ENCODE peak calls at places on chromosomes 2 and 18, in nine cellular contexts. One of them, this sample, is unnamed.

GRCh38 chr2:134663451-134663850 is 55.3 kb downstream of the TMEM163 start:
- DNase-seq in heart left ventricle: no peak
- DNase-seq in A549: no peak
- DNase-seq in adrenal gland: no peak
- DNase-seq in gastrocnemius medialis: no peak
- DNase-seq in GM12892: no peak
- DNase-seq in GM12878: no peak
- DNase-seq in Peyer's patch: no peak
- DNase-seq in prostate gland: no peak
- DNase-seq in this sample: no peak

GRCh38 chr2:187567126-187567525 is 12.9 kb upstream of the TFPI start:
- DNase-seq in heart left ventricle: no peak
- DNase-seq in A549: no peak
- DNase-seq in adrenal gland: no peak
- DNase-seq in gastrocnemius medialis: no peak
- DNase-seq in GM12892: no peak
- DNase-seq in GM12878: no peak
- DNase-seq in Peyer's patch: no peak
- DNase-seq in prostate gland: no peak
- DNase-seq in this sample: no peak

GRCh38 chr2:80496770-80497169 is 192.2 kb upstream of the LRRTM1 start:
- DNase-seq in heart left ventricle: no peak
- DNase-seq in A549: no peak
- DNase-seq in adrenal gland: no peak
- DNase-seq in gastrocnemius medialis: no peak
- DNase-seq in GM12892: no peak
- DNase-seq in GM12878: no peak
- DNase-seq in Peyer's patch: no peak
- DNase-seq in prostate gland: no peak
- DNase-seq in this sample: no peak

GRCh38 chr18:34901299-34901698 is 139.9 kb upstream of the MAPRE2 start:
- DNase-seq in heart left ventricle: no peak
- DNase-seq in A549: peak; percentile 18
- DNase-seq in adrenal gland: no peak
- DNase-seq in gastrocnemius medialis: no peak
- DNase-seq in GM12892: no peak
- DNase-seq in GM12878: no peak
- DNase-seq in Peyer's patch: no peak
- DNase-seq in prostate gland: no peak
- DNase-seq in this sample: no peak

GRCh38 chr2:128280901-128281321 is 37.8 kb downstream of the HS6ST1 start:
- DNase-seq in heart left ventricle: peak; percentile 68
- DNase-seq in A549: no peak
- DNase-seq in adrenal gland: peak; percentile 86
- DNase-seq in gastrocnemius medialis: peak; percentile 20
- DNase-seq in GM12892: no peak
- DNase-seq in GM12878: no peak
- DNase-seq in Peyer's patch: no peak
- DNase-seq in prostate gland: no peak
- DNase-seq in this sample: no peak

GRCh38 chr2:204255068-204255467 is 290.2 kb upstream of the PARD3B start:
- DNase-seq in heart left ventricle: no peak
- DNase-seq in A549: no peak
- DNase-seq in adrenal gland: no peak
- DNase-seq in gastrocnemius medialis: no peak
- DNase-seq in GM12892: no peak
- DNase-seq in GM12878: no peak
- DNase-seq in Peyer's patch: no peak
- DNase-seq in prostate gland: no peak
- DNase-seq in this sample: no peak

GRCh38 chr18:60130289-60130688 is 230.5 kb downstream of the PMAIP1 start:
- DNase-seq in heart left ventricle: no peak
- DNase-seq in A549: no peak
- DNase-seq in adrenal gland: no peak
- DNase-seq in gastrocnemius medialis: no peak
- DNase-seq in GM12892: no peak
- DNase-seq in GM12878: no peak
- DNase-seq in Peyer's patch: no peak
- DNase-seq in prostate gland: no peak
- DNase-seq in this sample: no peak

GRCh38 chr2:191521608-191522208 is 156.2 kb upstream of the NABP1 start:
- DNase-seq in heart left ventricle: no peak
- DNase-seq in A549: peak; percentile 51
- DNase-seq in adrenal gland: no peak
- DNase-seq in gastrocnemius medialis: no peak
- DNase-seq in GM12892: no peak
- DNase-seq in GM12878: no peak
- DNase-seq in Peyer's patch: no peak
- DNase-seq in prostate gland: no peak
- DNase-seq in this sample: no peak

GRCh38 chr18:68219867-68220266 is 495.0 kb downstream of the TMX3 start:
- DNase-seq in heart left ventricle: no peak
- DNase-seq in A549: no peak
- DNase-seq in adrenal gland: no peak
- DNase-seq in gastrocnemius medialis: no peak
- DNase-seq in GM12892: no peak
- DNase-seq in GM12878: no peak
- DNase-seq in Peyer's patch: no peak
- DNase-seq in prostate gland: no peak
- DNase-seq in this sample: no peak

GRCh38 chr2:175015340-175015739 is 10.2 kb upstream of the CHN1 start:
- DNase-seq in heart left ventricle: no peak
- DNase-seq in A549: no peak
- DNase-seq in adrenal gland: no peak
- DNase-seq in gastrocnemius medialis: no peak
- DNase-seq in GM12892: no peak
- DNase-seq in GM12878: no peak
- DNase-seq in Peyer's patch: no peak
- DNase-seq in prostate gland: no peak
- DNase-seq in this sample: no peak

GRCh38 chr2:219279151-219279915 is at the start of gene DNAJB2:
- DNase-seq in heart left ventricle: peak; percentile 99
- DNase-seq in A549: peak; percentile 97
- DNase-seq in adrenal gland: peak; percentile 99
- DNase-seq in gastrocnemius medialis: peak; percentile 98
- DNase-seq in GM12892: peak; percentile 99
- DNase-seq in GM12878: peak; percentile 89
- DNase-seq in Peyer's patch: peak; percentile 99
- DNase-seq in prostate gland: peak; percentile 99
- DNase-seq in this sample: peak; percentile 100
- TF ChIP-seq POLR2A in heart left ventricle: no peak
- TF ChIP-seq POLR2A in A549: peak; percentile 52
- TF ChIP-seq POLR2A in adrenal gland: peak; percentile 97
- TF ChIP-seq POLR2A in gastrocnemius medialis: peak; percentile 96
- TF ChIP-seq POLR2A in GM12892: peak; percentile 79
- TF ChIP-seq POLR2A in GM12878: peak; percentile 91
- TF ChIP-seq POLR2A in Peyer's patch: peak; percentile 94
- TF ChIP-seq POLR2A in prostate gland: peak; percentile 95
- TF ChIP-seq POLR2A in this sample: peak; percentile 54

GRCh38 chr2:36483290-36483689 is 114.7 kb downstream of the FEZ2 start:
- DNase-seq in heart left ventricle: no peak
- DNase-seq in A549: no peak
- DNase-seq in adrenal gland: no peak
- DNase-seq in gastrocnemius medialis: no peak
- DNase-seq in GM12892: no peak
- DNase-seq in GM12878: no peak
- DNase-seq in Peyer's patch: no peak
- DNase-seq in prostate gland: no peak
- DNase-seq in this sample: no peak

GRCh38 chr2:36480596-36480995 is 117.4 kb downstream of the FEZ2 start:
- DNase-seq in heart left ventricle: no peak
- DNase-seq in A549: no peak
- DNase-seq in adrenal gland: no peak
- DNase-seq in gastrocnemius medialis: no peak
- DNase-seq in GM12892: no peak
- DNase-seq in GM12878: no peak
- DNase-seq in Peyer's patch: no peak
- DNase-seq in prostate gland: no peak
- DNase-seq in this sample: no peak

GRCh38 chr2:36484454-36484853 is 113.5 kb downstream of the FEZ2 start:
- DNase-seq in heart left ventricle: no peak
- DNase-seq in A549: no peak
- DNase-seq in adrenal gland: no peak
- DNase-seq in gastrocnemius medialis: peak; percentile 36
- DNase-seq in GM12892: no peak
- DNase-seq in GM12878: no peak
- DNase-seq in Peyer's patch: no peak
- DNase-seq in prostate gland: no peak
- DNase-seq in this sample: no peak

GRCh38 chr2:36481709-36482108 is 116.3 kb downstream of the FEZ2 start:
- DNase-seq in heart left ventricle: no peak
- DNase-seq in A549: no peak
- DNase-seq in adrenal gland: no peak
- DNase-seq in gastrocnemius medialis: no peak
- DNase-seq in GM12892: no peak
- DNase-seq in GM12878: no peak
- DNase-seq in Peyer's patch: no peak
- DNase-seq in prostate gland: no peak
- DNase-seq in this sample: no peak

DNA sequence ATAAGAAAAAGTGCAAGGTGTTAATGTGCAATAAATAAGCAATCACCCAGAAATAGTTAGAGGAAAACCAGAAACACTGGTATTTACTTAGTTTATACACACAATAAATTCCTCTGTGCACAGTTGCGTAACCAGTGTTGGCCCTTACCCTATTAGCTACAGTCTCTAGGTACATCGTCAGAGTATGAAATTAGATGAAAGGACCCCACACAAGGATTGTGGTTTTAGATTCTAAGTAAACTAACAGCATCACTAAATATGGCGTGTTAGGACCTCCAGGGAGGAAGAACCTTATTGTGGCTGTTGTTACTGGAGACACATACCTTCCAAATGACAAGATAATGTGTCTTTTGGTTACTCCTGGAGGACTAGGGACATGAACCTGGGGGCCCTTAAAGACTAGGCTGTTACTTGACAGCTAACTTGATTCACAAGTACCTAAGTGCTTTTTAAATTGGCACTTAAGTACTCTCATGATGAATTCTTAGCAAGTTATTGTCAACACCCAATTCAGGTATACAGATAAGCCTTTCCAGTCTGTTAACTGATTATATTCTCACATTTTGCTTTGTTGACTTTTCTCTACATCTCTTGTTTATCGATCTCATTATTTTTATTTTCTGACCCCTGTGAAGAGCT is 115.3 kb downstream of the FEZ2 start:
- DNase-seq in heart left ventricle: no peak
- DNase-seq in A549: peak; percentile 61
- DNase-seq in adrenal gland: no peak
- DNase-seq in gastrocnemius medialis: no peak
- DNase-seq in GM12892: no peak
- DNase-seq in GM12878: no peak
- DNase-seq in Peyer's patch: no peak
- DNase-seq in prostate gland: peak; percentile 68
- DNase-seq in this sample: no peak
- TF ChIP-seq POLR2A in heart left ventricle: no peak
- TF ChIP-seq POLR2A in A549: no peak
- TF ChIP-seq POLR2A in adrenal gland: no peak
- TF ChIP-seq POLR2A in gastrocnemius medialis: no peak
- TF ChIP-seq POLR2A in GM12892: no peak
- TF ChIP-seq POLR2A in GM12878: no peak
- TF ChIP-seq POLR2A in Peyer's patch: no peak
- TF ChIP-seq POLR2A in prostate gland: no peak
- TF ChIP-seq POLR2A in this sample: no peak

DNA sequence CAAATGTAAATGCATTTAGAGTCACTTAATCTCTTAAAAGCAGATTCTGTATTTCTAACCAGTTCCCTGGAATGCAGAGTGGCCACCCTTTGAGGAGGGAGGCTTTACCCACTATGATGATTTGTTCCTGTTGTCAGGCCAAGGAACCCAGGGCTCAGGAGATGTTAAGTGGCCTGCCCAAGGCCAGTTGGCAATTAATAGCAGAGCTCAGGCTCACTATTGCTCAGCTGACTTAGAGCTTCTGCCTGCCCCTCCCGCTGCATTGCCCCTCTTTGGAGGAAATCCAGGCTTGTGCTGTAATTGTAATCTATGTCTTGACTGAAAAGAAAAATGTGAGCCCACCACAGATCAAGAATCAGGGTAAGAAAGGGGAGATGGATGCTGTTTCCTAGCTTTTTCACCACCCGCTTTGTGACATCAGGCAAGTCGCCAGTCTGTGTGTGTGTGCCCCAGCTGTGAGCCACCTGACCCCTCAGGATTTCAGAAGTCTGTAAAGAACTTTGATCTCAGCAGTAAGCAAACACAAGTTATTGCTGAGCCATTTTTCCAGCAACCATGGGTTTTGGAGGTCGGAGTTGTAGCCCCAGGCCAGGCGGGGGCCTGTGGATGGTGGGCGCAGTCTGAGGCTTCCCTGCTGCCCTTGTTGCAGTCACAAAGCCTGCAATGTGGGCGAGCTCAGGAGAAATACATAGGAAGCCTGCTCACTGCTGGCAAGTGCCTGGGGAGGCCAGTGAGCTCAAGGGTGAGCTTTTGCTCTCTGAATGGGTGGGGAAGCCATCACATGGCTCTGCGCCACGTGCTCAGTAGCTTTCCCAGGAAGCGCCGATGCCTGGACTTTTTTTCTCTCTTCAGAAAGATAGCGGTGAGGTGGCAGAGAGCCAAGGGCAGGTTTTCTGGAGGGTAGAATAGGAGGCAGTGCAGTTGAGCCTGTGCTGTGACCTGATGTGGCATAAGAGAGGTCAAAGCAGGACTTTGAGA is 6.0 kb downstream of the CABLES1 start:
- DNase-seq in heart left ventricle: no peak
- DNase-seq in A549: no peak
- DNase-seq in adrenal gland: peak; percentile 65
- DNase-seq in gastrocnemius medialis: peak; percentile 27
- DNase-seq in GM12892: no peak
- DNase-seq in GM12878: no peak
- DNase-seq in Peyer's patch: no peak
- DNase-seq in prostate gland: no peak
- DNase-seq in this sample: no peak
- TF ChIP-seq POLR2A in heart left ventricle: no peak
- TF ChIP-seq POLR2A in A549: no peak
- TF ChIP-seq POLR2A in adrenal gland: no peak
- TF ChIP-seq POLR2A in gastrocnemius medialis: no peak
- TF ChIP-seq POLR2A in GM12892: no peak
- TF ChIP-seq POLR2A in GM12878: no peak
- TF ChIP-seq POLR2A in Peyer's patch: peak; percentile 45
- TF ChIP-seq POLR2A in prostate gland: no peak
- TF ChIP-seq POLR2A in this sample: no peak

DNA sequence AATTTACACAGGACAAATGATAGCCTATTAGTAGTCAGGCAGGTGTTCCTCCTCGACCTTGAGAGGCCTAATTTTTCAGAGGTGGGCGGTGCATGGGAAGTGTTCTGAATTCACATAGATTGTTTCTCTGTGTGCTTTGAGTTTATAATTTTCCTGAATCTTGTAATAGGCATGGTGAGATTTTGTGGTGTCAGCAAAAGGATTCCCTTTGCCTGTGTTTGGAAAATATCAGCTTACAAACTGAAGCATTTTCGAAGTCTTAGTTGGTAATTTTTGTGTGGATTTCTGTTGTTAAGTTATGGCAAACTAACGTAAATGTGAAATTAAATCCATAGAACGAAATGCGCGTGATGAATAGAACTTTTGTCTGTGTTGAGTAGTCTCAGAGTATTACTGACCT is 194.0 kb upstream of the RBMS1 start:
- DNase-seq in heart left ventricle: no peak
- DNase-seq in A549: no peak
- DNase-seq in adrenal gland: no peak
- DNase-seq in gastrocnemius medialis: no peak
- DNase-seq in GM12892: no peak
- DNase-seq in GM12878: no peak
- DNase-seq in Peyer's patch: no peak
- DNase-seq in prostate gland: no peak
- DNase-seq in this sample: no peak
- TF ChIP-seq POLR2A in heart left ventricle: no peak
- TF ChIP-seq POLR2A in A549: no peak
- TF ChIP-seq POLR2A in adrenal gland: no peak
- TF ChIP-seq POLR2A in gastrocnemius medialis: no peak
- TF ChIP-seq POLR2A in GM12892: no peak
- TF ChIP-seq POLR2A in GM12878: no peak
- TF ChIP-seq POLR2A in Peyer's patch: no peak
- TF ChIP-seq POLR2A in prostate gland: no peak
- TF ChIP-seq POLR2A in this sample: no peak

GRCh38 chr2:169479257-169480078 is at the start of gene BBS5:
- DNase-seq in heart left ventricle: peak; percentile 90
- DNase-seq in A549: peak; percentile 84
- DNase-seq in adrenal gland: peak; percentile 88
- DNase-seq in gastrocnemius medialis: peak; percentile 78
- DNase-seq in GM12892: peak; percentile 61
- DNase-seq in GM12878: peak; percentile 23
- DNase-seq in Peyer's patch: peak; percentile 58
- DNase-seq in prostate gland: peak; percentile 75
- DNase-seq in this sample: peak; percentile 70
- TF ChIP-seq POLR2A in heart left ventricle: no peak
- TF ChIP-seq POLR2A in A549: peak; percentile 36
- TF ChIP-seq POLR2A in adrenal gland: peak; percentile 18
- TF ChIP-seq POLR2A in gastrocnemius medialis: peak; percentile 18
- TF ChIP-seq POLR2A in GM12892: no peak
- TF ChIP-seq POLR2A in GM12878: no peak
- TF ChIP-seq POLR2A in Peyer's patch: no peak
- TF ChIP-seq POLR2A in prostate gland: no peak
- TF ChIP-seq POLR2A in this sample: no peak